ENCODE peak calls at places on chromosomes 16 and 17, in seven cellular contexts. G, E, Z, C, N, I and D are unnamed samples.

GRCh38 chr17:27944546-27945332 is 51.6 kb upstream of the LYRM9 start:
- DNase-seq in G (no peak), E (no peak), Z (no peak), C (no peak), N (no peak), I (no peak), D (peak)

GRCh38 chr16:58027341-58028167 is 2.0 kb downstream of the MMP15 start:
- DNase-seq in G (peak), E (no peak), Z (peak), C (peak), N (peak), I (peak), D (peak)

GRCh38 chr17:76432712-76433336 is 20.1 kb downstream of the UBE2O start:
- DNase-seq in G (no peak), E (peak), Z (no peak), C (no peak), N (no peak), I (peak), D (peak)

GRCh38 chr16:84672276-84673202 is 24.2 kb downstream of the KLHL36 start:
- DNase-seq in G (peak), E (peak), Z (peak), C (peak), N (peak), I (peak), D (peak)

GRCh38 chr17:74340470-74341023 is 14.5 kb downstream of the KIF19 start:
- DNase-seq in G (no peak), E (no peak), Z (no peak), C (no peak), N (no peak), I (no peak), D (no peak)

GRCh38 chr16:1429026-1429425 is 1.9 kb upstream of the PERCC1 start:
- DNase-seq in G (no peak), E (no peak), Z (no peak), C (no peak), N (no peak), I (no peak), D (no peak)

GRCh38 chr16:19666451-19666850 is 51.6 kb downstream of the KNOP1 start:
- DNase-seq in G (no peak), E (no peak), Z (no peak), C (no peak), N (no peak), I (no peak), D (no peak)

GRCh38 chr17:73929860-73930430 is 273.5 kb upstream of the RPL38 start:
- DNase-seq in G (no peak), E (no peak), Z (no peak), C (no peak), N (no peak), I (no peak), D (peak)

GRCh38 chr17:82732118-82732743 is 3.2 kb upstream of the FN3K start:
- DNase-seq in G (no peak), E (no peak), Z (no peak), C (no peak), N (no peak), I (no peak), D (no peak)

GRCh38 chr17:2266045-2266864 is 37.3 kb downstream of the SMG6 start:
- DNase-seq in G (no peak), E (no peak), Z (no peak), C (no peak), N (no peak), I (peak), D (no peak)

GRCh38 chr17:83097831-83098230 is 18.4 kb downstream of the METRNL start:
- DNase-seq in G (no peak), E (no peak), Z (no peak), C (no peak), N (no peak), I (no peak), D (no peak)

GRCh38 chr17:73795730-73796129 is 151.5 kb upstream of the SDK2 start:
- DNase-seq in G (no peak), E (no peak), Z (no peak), C (no peak), N (no peak), I (no peak), D (no peak)

GRCh38 chr17:39276113-39276512 is 50.4 kb upstream of the STAC2 start:
- DNase-seq in G (no peak), E (no peak), Z (no peak), C (no peak), N (no peak), I (no peak), D (no peak)

GRCh38 chr17:80831481-80831880 is 160.2 kb upstream of the CHMP6 start:
- DNase-seq in G (no peak), E (no peak), Z (no peak), C (no peak), N (no peak), I (no peak), D (no peak)

GRCh38 chr16:5769513-5769912 is 671.9 kb upstream of the EEF2KMT start:
- DNase-seq in G (no peak), E (no peak), Z (no peak), C (no peak), N (no peak), I (no peak), D (no peak)

GRCh38 chr16:57434003-57434402 is 13.2 kb downstream of the CIAPIN1 start:
- DNase-seq in G (no peak), E (no peak), Z (no peak), C (no peak), N (no peak), I (no peak), D (no peak)

GRCh38 chr17:58277726-58278595 is 2.8 kb downstream of the MPO start:
- DNase-seq in G (no peak), E (no peak), Z (no peak), C (no peak), N (no peak), I (no peak), D (no peak)

GRCh38 chr16:48501516-48502377 is 108.2 kb downstream of the N4BP1 start:
- DNase-seq in G (no peak), E (no peak), Z (no peak), C (no peak), N (no peak), I (no peak), D (peak)

GRCh38 chr17:17180141-17180603 is 26.0 kb downstream of the PLD6 start:
- DNase-seq in G (no peak), E (no peak), Z (no peak), C (no peak), N (no peak), I (no peak), D (no peak)

GRCh38 chr17:32741381-32741780 is 135.5 kb downstream of the MYO1D start:
- DNase-seq in G (no peak), E (no peak), Z (no peak), C (no peak), N (no peak), I (no peak), D (no peak)

GRCh38 chr16:22641030-22641671 is 130.5 kb downstream of the NPIPB5 start:
- DNase-seq in G (no peak), E (peak), Z (peak), C (peak), N (no peak), I (peak), D (peak)

GRCh38 chr16:47143329-47143676 is 442 bp downstream of the NETO2 start:
- DNase-seq in G (no peak), E (peak), Z (peak), C (peak), N (peak), I (peak), D (peak)

GRCh38 chr17:28641579-28641978 is 3.4 kb downstream of the BLTP2 start:
- DNase-seq in G (no peak), E (no peak), Z (no peak), C (no peak), N (no peak), I (no peak), D (no peak)

GRCh38 chr17:20205609-20206008 is 196.4 kb downstream of the SPECC1 start:
- DNase-seq in G (no peak), E (no peak), Z (no peak), C (no peak), N (no peak), I (peak), D (no peak)

DNA sequence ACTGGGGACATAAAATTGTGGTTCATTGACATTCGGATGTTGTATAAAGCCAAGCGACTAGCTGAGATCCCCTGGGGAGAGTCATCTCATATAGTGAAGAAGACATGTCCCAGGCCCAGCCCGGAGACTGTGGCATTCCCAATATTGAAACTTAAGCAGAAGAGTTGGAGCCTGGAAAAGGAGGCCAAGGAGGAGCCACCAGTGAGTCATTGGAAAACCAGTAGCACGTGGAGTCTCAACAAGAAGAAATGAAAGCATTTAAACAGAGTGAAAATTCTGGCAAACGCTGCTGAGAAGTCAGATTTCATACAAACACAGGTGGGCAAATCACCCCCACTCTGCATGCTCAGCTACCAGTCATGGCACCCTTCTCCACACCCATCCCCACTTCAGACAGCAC is 9.4 kb upstream of the ELAC2 start:
- DNase-seq in G (no peak), E (peak), Z (no peak), C (no peak), N (peak), I (no peak), D (no peak)
- H3K4ac ChIP-seq in G (no peak), E (no peak), Z (no peak), C (no peak), N (no peak), I (no peak), D (no peak)

DNA sequence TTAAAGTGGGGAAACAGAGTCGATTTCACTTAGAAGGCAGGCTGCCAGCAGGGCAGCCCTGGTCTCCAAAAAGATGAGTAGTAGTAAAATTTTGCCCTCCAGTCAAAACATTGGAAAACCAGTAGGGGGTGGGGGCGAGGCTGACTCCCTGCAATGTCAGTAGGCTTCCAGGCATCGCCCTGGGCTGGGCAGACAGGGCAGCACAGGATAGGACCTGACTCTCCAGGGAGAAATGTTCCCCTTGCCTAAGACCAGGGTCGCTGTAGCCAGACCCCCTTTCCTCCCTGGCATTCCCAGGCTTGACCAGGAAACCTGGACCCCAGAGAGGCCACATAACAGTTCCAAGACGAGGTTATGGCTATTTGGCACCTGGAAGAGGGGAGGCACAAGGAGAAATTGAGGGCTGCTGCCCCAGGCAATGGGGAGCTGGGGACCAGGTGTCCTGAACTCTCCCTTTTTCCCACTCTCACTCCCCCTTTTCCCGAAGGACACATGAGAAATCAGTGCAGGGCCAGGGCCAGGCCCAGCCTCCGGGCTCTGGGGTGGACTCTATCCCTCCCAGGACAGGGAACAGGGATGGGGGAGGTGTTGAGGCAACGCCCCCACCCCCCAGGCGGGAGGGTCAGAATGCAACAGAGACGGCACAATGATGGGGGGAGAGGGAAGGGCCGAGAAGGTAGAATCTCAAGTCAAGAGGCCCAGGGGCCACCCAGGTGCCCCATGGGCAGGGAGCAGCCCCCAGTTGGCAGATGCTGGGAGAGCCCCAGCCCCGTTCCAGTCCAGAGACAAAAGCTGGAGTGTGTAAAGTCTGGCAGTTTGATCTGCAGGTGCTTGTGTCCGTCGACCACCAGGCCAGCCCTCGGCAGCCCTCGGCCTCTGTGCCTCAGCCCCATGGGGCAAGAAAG is 4.5 kb upstream of the SAMD14 start:
- DNase-seq in G (no peak), E (no peak), Z (no peak), C (no peak), N (no peak), I (no peak), D (peak)
- H3K4ac ChIP-seq in G (no peak), E (no peak), Z (no peak), C (no peak), N (no peak), I (no peak), D (no peak)

GRCh38 chr16:73032548-73033270 is 15.2 kb downstream of the ZFHX3 start:
- DNase-seq in G (no peak), E (no peak), Z (no peak), C (peak), N (no peak), I (peak), D (peak)

GRCh38 chr16:73036074-73036826 is 11.7 kb downstream of the ZFHX3 start:
- DNase-seq in G (no peak), E (no peak), Z (peak), C (peak), N (no peak), I (peak), D (peak)

GRCh38 chr16:73034374-73034773 is 13.6 kb downstream of the ZFHX3 start:
- DNase-seq in G (no peak), E (no peak), Z (no peak), C (no peak), N (no peak), I (no peak), D (no peak)

GRCh38 chr16:73031155-73031866 is 16.6 kb downstream of the ZFHX3 start:
- DNase-seq in G (no peak), E (no peak), Z (no peak), C (no peak), N (peak), I (peak), D (peak)

GRCh38 chr16:73033271-73033998 is 14.5 kb downstream of the ZFHX3 start:
- DNase-seq in G (no peak), E (no peak), Z (no peak), C (peak), N (no peak), I (peak), D (peak)
- H3K4ac ChIP-seq in G (no peak), E (no peak), Z (no peak), C (no peak), N (peak), I (peak), D (no peak)

GRCh38 chr16:86466695-86467406 is 43.5 kb upstream of the FOXF1 start:
- DNase-seq in G (no peak), E (peak), Z (no peak), C (no peak), N (no peak), I (no peak), D (no peak)

GRCh38 chr16:86467490-86467889 is 42.8 kb upstream of the FOXF1 start:
- DNase-seq in G (no peak), E (no peak), Z (no peak), C (no peak), N (no peak), I (no peak), D (no peak)

GRCh38 chr16:86472366-86472765 is 38.0 kb upstream of the FOXF1 start:
- DNase-seq in G (no peak), E (no peak), Z (no peak), C (no peak), N (no peak), I (no peak), D (no peak)

GRCh38 chr16:86470964-86471363 is 39.4 kb upstream of the FOXF1 start:
- DNase-seq in G (no peak), E (no peak), Z (no peak), C (no peak), N (no peak), I (no peak), D (no peak)

DNA sequence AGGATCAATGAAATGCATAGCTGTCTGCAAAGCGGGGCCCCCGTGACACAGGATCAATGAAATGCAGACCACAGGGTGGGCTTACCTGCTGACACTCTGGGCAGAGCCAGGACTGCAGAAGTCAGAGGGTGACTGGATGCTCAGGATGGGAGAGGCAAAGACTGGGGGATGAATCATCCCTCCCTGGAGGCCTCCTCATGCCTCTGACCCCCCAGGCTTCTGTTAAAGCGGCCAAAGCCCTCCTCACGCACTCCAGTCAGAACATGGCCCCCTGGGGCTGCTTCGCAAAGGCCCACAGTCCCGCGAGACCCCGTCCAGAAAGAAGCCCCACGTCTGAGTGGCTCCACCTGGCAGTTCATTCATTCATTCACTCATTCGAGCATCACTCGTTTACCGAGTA is 38.4 kb upstream of the FOXF1 start:
- DNase-seq in G (no peak), E (peak), Z (no peak), C (no peak), N (no peak), I (no peak), D (no peak)
- H3K4ac ChIP-seq in G (no peak), E (no peak), Z (no peak), C (no peak), N (no peak), I (no peak), D (no peak)

GRCh38 chr16:26818393-26818792 is 248.3 kb upstream of the C16orf82 start:
- DNase-seq in G (no peak), E (no peak), Z (no peak), C (no peak), N (no peak), I (no peak), D (no peak)
- H3K4ac ChIP-seq in G (no peak), E (no peak), Z (no peak), C (no peak), N (no peak), I (no peak), D (no peak)

GRCh38 chr17:31413081-31413799 is 21.8 kb downstream of the RAB11FIP4 start:
- DNase-seq in G (no peak), E (no peak), Z (no peak), C (peak), N (no peak), I (no peak), D (no peak)
- H3K4ac ChIP-seq in G (no peak), E (no peak), Z (no peak), C (no peak), N (no peak), I (no peak), D (no peak)

GRCh38 chr16:11061629-11062270 is 117.4 kb downstream of the CLEC16A start:
- DNase-seq in G (no peak), E (no peak), Z (no peak), C (no peak), N (no peak), I (no peak), D (no peak)
- H3K4ac ChIP-seq in G (no peak), E (no peak), Z (no peak), C (no peak), N (no peak), I (no peak), D (no peak)